ENCODE peak calls at places on chromosomes 5 and 9, in seven cellular contexts. One of them, this sample, is unnamed.

GRCh38 chr5:122064992-122065391 is 13.1 kb downstream of the LOX start:
- DNase-seq in fibroblast of lung: no peak
- DNase-seq in cardiac muscle cell: no peak
- DNase-seq in psoas muscle: no peak
- DNase-seq in A673: no peak
- DNase-seq in heart right ventricle: no peak
- DNase-seq in K562: no peak
- DNase-seq in this sample: no peak

GRCh38 chr9:120925535-120926396 is 830 bp downstream of the TRAF1 start:
- DNase-seq in heart right ventricle: no peak
- DNase-seq in A673: no peak
- DNase-seq in psoas muscle: no peak
- DNase-seq in cardiac muscle cell: peak; percentile 87
- DNase-seq in fibroblast of lung: peak; percentile 93
- DNase-seq in K562: peak; percentile 36
- DNase-seq in this sample: peak; percentile 85

GRCh38 chr5:4758550-4758949 is 381.6 kb upstream of the ADAMTS16 start:
- DNase-seq in heart right ventricle: no peak
- DNase-seq in K562: no peak
- DNase-seq in A673: no peak
- DNase-seq in fibroblast of lung: no peak
- DNase-seq in psoas muscle: no peak
- DNase-seq in cardiac muscle cell: no peak
- DNase-seq in this sample: no peak

GRCh38 chr9:4174781-4175180 is 125.1 kb downstream of the GLIS3 start:
- DNase-seq in K562: no peak
- DNase-seq in psoas muscle: no peak
- DNase-seq in A673: no peak
- DNase-seq in fibroblast of lung: no peak
- DNase-seq in heart right ventricle: no peak
- DNase-seq in cardiac muscle cell: no peak
- DNase-seq in this sample: no peak

GRCh38 chr5:30438785-30439184 is 754.7 kb upstream of the CDH6 start:
- DNase-seq in heart right ventricle: no peak
- DNase-seq in fibroblast of lung: no peak
- DNase-seq in K562: no peak
- DNase-seq in cardiac muscle cell: no peak
- DNase-seq in psoas muscle: no peak
- DNase-seq in A673: peak; percentile 3
- DNase-seq in this sample: no peak

GRCh38 chr5:65034782-65035181 is 266.1 kb downstream of the CWC27 start:
- DNase-seq in A673: no peak
- DNase-seq in K562: no peak
- DNase-seq in psoas muscle: no peak
- DNase-seq in cardiac muscle cell: no peak
- DNase-seq in fibroblast of lung: no peak
- DNase-seq in heart right ventricle: no peak
- DNase-seq in this sample: no peak

GRCh38 chr5:156402387-156402921 is 75.5 kb downstream of the SGCD start:
- DNase-seq in A673: no peak
- DNase-seq in cardiac muscle cell: no peak
- DNase-seq in heart right ventricle: no peak
- DNase-seq in fibroblast of lung: peak; percentile 45
- DNase-seq in psoas muscle: peak; percentile 65
- DNase-seq in K562: no peak
- DNase-seq in this sample: no peak

GRCh38 chr9:127917603-127918002 is 762 bp upstream of the ST6GALNAC4 start:
- DNase-seq in psoas muscle: peak; percentile 48
- DNase-seq in K562: no peak
- DNase-seq in A673: no peak
- DNase-seq in heart right ventricle: no peak
- DNase-seq in fibroblast of lung: no peak
- DNase-seq in cardiac muscle cell: no peak
- DNase-seq in this sample: no peak

GRCh38 chr5:125310749-125311148 is 564.3 kb upstream of the ZNF608 start:
- DNase-seq in heart right ventricle: no peak
- DNase-seq in K562: no peak
- DNase-seq in cardiac muscle cell: peak; percentile 22
- DNase-seq in A673: no peak
- DNase-seq in fibroblast of lung: peak; percentile 62
- DNase-seq in psoas muscle: no peak
- DNase-seq in this sample: no peak

GRCh38 chr9:108603141-108603540 is 252.6 kb downstream of the ACTL7B start:
- DNase-seq in K562: no peak
- DNase-seq in heart right ventricle: peak; percentile 7
- DNase-seq in fibroblast of lung: no peak
- DNase-seq in cardiac muscle cell: no peak
- DNase-seq in psoas muscle: no peak
- DNase-seq in A673: no peak
- DNase-seq in this sample: no peak

GRCh38 chr9:128188209-128188608 is 3.2 kb downstream of the CIZ1 start:
- DNase-seq in heart right ventricle: no peak
- DNase-seq in psoas muscle: no peak
- DNase-seq in A673: no peak
- DNase-seq in fibroblast of lung: no peak
- DNase-seq in K562: no peak
- DNase-seq in cardiac muscle cell: no peak
- DNase-seq in this sample: no peak

GRCh38 chr5:5886812-5887486 is 464.5 kb downstream of the ICE1 start:
- DNase-seq in A673: no peak
- DNase-seq in K562: peak; percentile 69
- DNase-seq in fibroblast of lung: no peak
- DNase-seq in cardiac muscle cell: no peak
- DNase-seq in psoas muscle: peak; percentile 60
- DNase-seq in heart right ventricle: no peak
- DNase-seq in this sample: no peak

GRCh38 chr5:72171667-72172066 is 64.4 kb downstream of the MAP1B start:
- DNase-seq in A673: no peak
- DNase-seq in cardiac muscle cell: no peak
- DNase-seq in K562: no peak
- DNase-seq in fibroblast of lung: no peak
- DNase-seq in psoas muscle: no peak
- DNase-seq in heart right ventricle: no peak
- DNase-seq in this sample: no peak

GRCh38 chr5:142864293-142865260 is 94.4 kb downstream of the ARHGAP26 start:
- DNase-seq in cardiac muscle cell: peak; percentile 48
- DNase-seq in K562: no peak
- DNase-seq in psoas muscle: no peak
- DNase-seq in A673: no peak
- DNase-seq in fibroblast of lung: no peak
- DNase-seq in heart right ventricle: no peak
- DNase-seq in this sample: no peak

GRCh38 chr5:83925321-83925877 is 204.7 kb upstream of the HAPLN1 start:
- DNase-seq in cardiac muscle cell: peak; percentile 94
- DNase-seq in fibroblast of lung: peak; percentile 99
- DNase-seq in psoas muscle: no peak
- DNase-seq in K562: no peak
- DNase-seq in heart right ventricle: no peak
- DNase-seq in A673: no peak
- DNase-seq in this sample: no peak

GRCh38 chr5:122776143-122776542 is 1.3 kb downstream of the SNX2 start:
- DNase-seq in K562: no peak
- DNase-seq in psoas muscle: no peak
- DNase-seq in cardiac muscle cell: no peak
- DNase-seq in fibroblast of lung: no peak
- DNase-seq in A673: no peak
- DNase-seq in heart right ventricle: no peak
- DNase-seq in this sample: no peak

GRCh38 chr5:163533229-163533628 is 27.8 kb downstream of the MAT2B start:
- DNase-seq in psoas muscle: no peak
- DNase-seq in heart right ventricle: no peak
- DNase-seq in fibroblast of lung: no peak
- DNase-seq in K562: no peak
- DNase-seq in A673: no peak
- DNase-seq in cardiac muscle cell: no peak
- DNase-seq in this sample: no peak

GRCh38 chr9:120936011-120936763 is 9.6 kb upstream of the TRAF1 start:
- DNase-seq in fibroblast of lung: peak; percentile 91
- DNase-seq in A673: peak; percentile 89
- DNase-seq in cardiac muscle cell: peak; percentile 97
- DNase-seq in psoas muscle: peak; percentile 96
- DNase-seq in heart right ventricle: peak; percentile 93
- DNase-seq in K562: peak; percentile 90
- DNase-seq in this sample: peak; percentile 96

GRCh38 chr5:1805326-1805725 is 4.1 kb downstream of the NDUFS6 start:
- DNase-seq in A673: no peak
- DNase-seq in cardiac muscle cell: no peak
- DNase-seq in fibroblast of lung: no peak
- DNase-seq in psoas muscle: no peak
- DNase-seq in heart right ventricle: no peak
- DNase-seq in K562: no peak
- DNase-seq in this sample: peak; percentile 56

GRCh38 chr9:34985311-34985899 is 4.1 kb upstream of the DNAJB5 start:
- DNase-seq in heart right ventricle: no peak
- DNase-seq in fibroblast of lung: peak; percentile 44
- DNase-seq in cardiac muscle cell: peak; percentile 81
- DNase-seq in K562: peak; percentile 41
- DNase-seq in A673: peak; percentile 62
- DNase-seq in psoas muscle: no peak
- DNase-seq in this sample: peak; percentile 70

GRCh38 chr5:43643750-43644149 is 40.8 kb downstream of the NNT start:
- DNase-seq in psoas muscle: no peak
- DNase-seq in cardiac muscle cell: no peak
- DNase-seq in heart right ventricle: no peak
- DNase-seq in K562: no peak
- DNase-seq in A673: no peak
- DNase-seq in fibroblast of lung: no peak
- DNase-seq in this sample: no peak

GRCh38 chr5:43648499-43649124 is 45.6 kb downstream of the NNT start:
- DNase-seq in cardiac muscle cell: no peak
- DNase-seq in heart right ventricle: no peak
- DNase-seq in K562: no peak
- DNase-seq in A673: no peak
- DNase-seq in psoas muscle: peak; percentile 49
- DNase-seq in fibroblast of lung: no peak
- DNase-seq in this sample: no peak

GRCh38 chr5:43649256-43649655 is 46.3 kb downstream of the NNT start:
- DNase-seq in K562: no peak
- DNase-seq in fibroblast of lung: peak; percentile 78
- DNase-seq in A673: no peak
- DNase-seq in psoas muscle: no peak
- DNase-seq in heart right ventricle: no peak
- DNase-seq in cardiac muscle cell: peak; percentile 35
- DNase-seq in this sample: no peak

GRCh38 chr5:43647789-43648188 is 44.8 kb downstream of the NNT start:
- DNase-seq in fibroblast of lung: no peak
- DNase-seq in A673: no peak
- DNase-seq in heart right ventricle: no peak
- DNase-seq in psoas muscle: no peak
- DNase-seq in cardiac muscle cell: no peak
- DNase-seq in K562: no peak
- DNase-seq in this sample: no peak

GRCh38 chr5:43646997-43647396 is 44.0 kb downstream of the NNT start:
- DNase-seq in psoas muscle: no peak
- DNase-seq in cardiac muscle cell: no peak
- DNase-seq in K562: no peak
- DNase-seq in A673: no peak
- DNase-seq in fibroblast of lung: no peak
- DNase-seq in heart right ventricle: no peak
- DNase-seq in this sample: no peak
- TF ChIP-seq CTCF in psoas muscle: no peak
- TF ChIP-seq CTCF in cardiac muscle cell: peak; percentile 19
- TF ChIP-seq CTCF in K562: no peak
- TF ChIP-seq CTCF in A673: peak; percentile 21
- TF ChIP-seq CTCF in fibroblast of lung: no peak
- TF ChIP-seq CTCF in heart right ventricle: no peak
- TF ChIP-seq CTCF in this sample: no peak

GRCh38 chr9:137052998-137053943 is 590 bp downstream of the ENTPD2 start:
- DNase-seq in cardiac muscle cell: no peak
- DNase-seq in psoas muscle: no peak
- DNase-seq in heart right ventricle: no peak
- DNase-seq in K562: no peak
- DNase-seq in A673: no peak
- DNase-seq in fibroblast of lung: no peak
- DNase-seq in this sample: no peak

GRCh38 chr9:137056739-137057407 is 3.0 kb upstream of the ENTPD2 start:
- DNase-seq in psoas muscle: no peak
- DNase-seq in heart right ventricle: no peak
- DNase-seq in A673: no peak
- DNase-seq in fibroblast of lung: no peak
- DNase-seq in cardiac muscle cell: no peak
- DNase-seq in K562: no peak
- DNase-seq in this sample: no peak

GRCh38 chr9:137053944-137054931 is at the start of gene ENTPD2:
- DNase-seq in A673: no peak
- DNase-seq in cardiac muscle cell: no peak
- DNase-seq in K562: peak; percentile 95
- DNase-seq in psoas muscle: no peak
- DNase-seq in fibroblast of lung: no peak
- DNase-seq in heart right ventricle: no peak
- DNase-seq in this sample: no peak

GRCh38 chr9:137055385-137056364 is 1.8 kb upstream of the ENTPD2 start:
- DNase-seq in cardiac muscle cell: peak; percentile 97
- DNase-seq in psoas muscle: peak; percentile 90
- DNase-seq in heart right ventricle: peak; percentile 93
- DNase-seq in fibroblast of lung: peak; percentile 80
- DNase-seq in A673: peak; percentile 42
- DNase-seq in K562: no peak
- DNase-seq in this sample: no peak

DNA sequence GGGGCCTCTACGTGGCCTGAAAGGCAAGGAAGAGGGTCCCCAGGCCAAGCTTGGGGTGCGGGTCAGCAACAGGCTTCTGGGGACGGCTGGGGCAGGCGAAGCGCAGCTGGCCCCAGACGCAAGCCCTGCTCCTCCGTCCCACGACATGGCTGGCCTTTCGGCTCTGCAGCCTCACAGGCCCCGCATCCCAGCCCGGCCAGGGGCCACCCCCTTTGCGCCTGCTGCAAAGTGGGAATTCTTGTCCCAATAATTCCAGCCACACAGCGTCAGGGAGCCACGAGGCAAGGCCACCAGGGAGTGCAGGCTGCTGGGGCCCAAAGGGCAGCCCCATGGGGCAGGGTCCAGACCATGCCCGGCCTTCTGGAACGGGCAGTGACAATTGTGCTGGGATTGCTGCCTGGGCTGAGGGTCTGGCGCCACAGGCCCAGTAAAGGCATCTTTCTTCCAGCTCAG is 1.1 kb upstream of the ENTPD2 start:
- DNase-seq in A673: no peak
- DNase-seq in fibroblast of lung: no peak
- DNase-seq in psoas muscle: no peak
- DNase-seq in heart right ventricle: no peak
- DNase-seq in cardiac muscle cell: no peak
- DNase-seq in K562: no peak
- DNase-seq in this sample: no peak
- H3K4me3 ChIP-seq in A673: no peak overlapping the region
- H3K4me3 ChIP-seq in fibroblast of lung: no peak overlapping the region
- H3K4me3 ChIP-seq in psoas muscle: no peak overlapping the region
- H3K4me3 ChIP-seq in heart right ventricle: no peak overlapping the region
- H3K4me3 ChIP-seq in cardiac muscle cell: no peak overlapping the region
- H3K4me3 ChIP-seq in K562: no peak overlapping the region
- H3K4me3 ChIP-seq in this sample: no peak overlapping the region

GRCh38 chr5:127602896-127603470 is 45.9 kb upstream of the CTXN3 start:
- DNase-seq in fibroblast of lung: no peak
- DNase-seq in psoas muscle: no peak
- DNase-seq in cardiac muscle cell: no peak
- DNase-seq in A673: no peak
- DNase-seq in heart right ventricle: no peak
- DNase-seq in K562: no peak
- DNase-seq in this sample: no peak
- H3K27ac ChIP-seq in fibroblast of lung: no peak overlapping the region
- H3K27ac ChIP-seq in psoas muscle: no peak overlapping the region
- H3K27ac ChIP-seq in cardiac muscle cell: peak overlapping the region; percentile 17
- H3K27ac ChIP-seq in A673: no peak overlapping the region
- H3K27ac ChIP-seq in heart right ventricle: no peak overlapping the region
- H3K27ac ChIP-seq in K562: no peak overlapping the region
- H3K27ac ChIP-seq in this sample: no peak overlapping the region

GRCh38 chr9:74577956-74578355 is 80.8 kb downstream of the RORB start:
- DNase-seq in psoas muscle: no peak
- DNase-seq in heart right ventricle: no peak
- DNase-seq in cardiac muscle cell: no peak
- DNase-seq in A673: peak; percentile 22
- DNase-seq in K562: no peak
- DNase-seq in fibroblast of lung: no peak
- DNase-seq in this sample: no peak
- TF ChIP-seq CTCF in psoas muscle: peak; percentile 16
- TF ChIP-seq CTCF in heart right ventricle: no peak
- TF ChIP-seq CTCF in cardiac muscle cell: peak; percentile 50
- TF ChIP-seq CTCF in A673: peak; percentile 52
- TF ChIP-seq CTCF in K562: no peak
- TF ChIP-seq CTCF in fibroblast of lung: no peak
- TF ChIP-seq CTCF in this sample: no peak

This sample was measured in coronary artery.